ENCODE peak calls at places on chromosomes 7 and 10, in nine cellular contexts. U is spleen, O is Peyer's patch, X is uterus, R is endothelial cell of umbilical vein, P is A549, Q is adrenal gland, D is GM12878, L is transverse colon. A is an unnamed sample.

GRCh38 chr10:17655009-17655408 is 11.1 kb downstream of the STAM start:
- DNase-seq in D (no peak), P (no peak), Q (no peak), L (no peak), X (no peak), U (no peak), O (no peak), R (no peak), A (no peak)

GRCh38 chr10:36721851-36722250 is 403.5 kb upstream of the ANKRD30A start:
- DNase-seq in R (no peak), D (no peak), O (no peak), P (no peak), X (no peak), U (no peak), Q (peak; percentile 51), L (no peak), A (no peak)

GRCh38 chr7:32890010-32890552 is 1.5 kb downstream of the KBTBD2 start:
- DNase-seq in L (no peak), D (no peak), Q (no peak), P (no peak), U (no peak), X (no peak), R (peak; percentile 83), O (no peak), A (peak; percentile 52)

GRCh38 chr7:151131622-151132293 is 35.7 kb downstream of the GBX1 start:
- DNase-seq in Q (no peak), O (no peak), P (no peak), L (no peak), R (no peak), D (no peak), U (no peak), X (no peak), A (no peak)

GRCh38 chr7:38311329-38311937 is 38.0 kb upstream of the TARP start:
- DNase-seq in R (no peak), L (peak; percentile 38), X (no peak), D (no peak), Q (peak; percentile 24), P (peak; percentile 54), U (peak; percentile 90), O (no peak), A (peak; percentile 45)

GRCh38 chr7:45709168-45710034 is 135.2 kb downstream of the ADCY1 start:
- DNase-seq in L (peak; percentile 31), P (no peak), Q (peak; percentile 35), R (no peak), U (peak; percentile 77), D (no peak), X (no peak), O (peak; percentile 48), A (no peak)

GRCh38 chr10:116690356-116691078 is 51.8 kb downstream of the HSPA12A start:
- DNase-seq in P (no peak), Q (peak; percentile 63), D (no peak), L (no peak), X (peak; percentile 57), U (no peak), R (no peak), O (no peak), A (peak; percentile 63)

GRCh38 chr10:49488056-49488455 is 50.9 kb downstream of the ERCC6 start:
- DNase-seq in Q (peak; percentile 66), L (no peak), P (no peak), X (no peak), U (no peak), R (peak; percentile 39), O (no peak), D (no peak), A (no peak)

GRCh38 chr7:41942468-41943097 is 239.7 kb upstream of the INHBA start:
- DNase-seq in R (no peak), P (no peak), U (peak; percentile 79), X (peak; percentile 54), L (peak; percentile 72), Q (no peak), D (no peak), O (peak; percentile 76), A (peak; percentile 63)

GRCh38 chr7:41940760-41941343 is 238.0 kb upstream of the INHBA start:
- DNase-seq in D (peak; percentile 25), R (peak; percentile 72), P (peak; percentile 59), U (no peak), Q (peak; percentile 74), X (peak; percentile 77), L (peak; percentile 68), O (no peak), A (peak; percentile 77)

GRCh38 chr7:41938371-41938770 is 235.5 kb upstream of the INHBA start:
- DNase-seq in X (no peak), L (no peak), Q (no peak), U (no peak), D (no peak), P (no peak), O (no peak), R (no peak), A (no peak)

GRCh38 chr7:41943098-41943577 is 240.2 kb upstream of the INHBA start:
- DNase-seq in U (peak; percentile 94), P (peak; percentile 50), D (peak; percentile 39), X (peak; percentile 91), O (peak; percentile 90), R (peak; percentile 75), L (peak; percentile 87), Q (peak; percentile 84), A (peak; percentile 89)
- H3K4me3 ChIP-seq in U (peak overlapping the region; percentile 1), P (peak overlapping the region; percentile 37), D (no peak overlapping the region), X (peak overlapping the region; percentile 45), O (peak overlapping the region; percentile 62), R (no peak overlapping the region), L (peak overlapping the region; percentile 14), Q (no peak overlapping the region), A (no peak overlapping the region)

DNA sequence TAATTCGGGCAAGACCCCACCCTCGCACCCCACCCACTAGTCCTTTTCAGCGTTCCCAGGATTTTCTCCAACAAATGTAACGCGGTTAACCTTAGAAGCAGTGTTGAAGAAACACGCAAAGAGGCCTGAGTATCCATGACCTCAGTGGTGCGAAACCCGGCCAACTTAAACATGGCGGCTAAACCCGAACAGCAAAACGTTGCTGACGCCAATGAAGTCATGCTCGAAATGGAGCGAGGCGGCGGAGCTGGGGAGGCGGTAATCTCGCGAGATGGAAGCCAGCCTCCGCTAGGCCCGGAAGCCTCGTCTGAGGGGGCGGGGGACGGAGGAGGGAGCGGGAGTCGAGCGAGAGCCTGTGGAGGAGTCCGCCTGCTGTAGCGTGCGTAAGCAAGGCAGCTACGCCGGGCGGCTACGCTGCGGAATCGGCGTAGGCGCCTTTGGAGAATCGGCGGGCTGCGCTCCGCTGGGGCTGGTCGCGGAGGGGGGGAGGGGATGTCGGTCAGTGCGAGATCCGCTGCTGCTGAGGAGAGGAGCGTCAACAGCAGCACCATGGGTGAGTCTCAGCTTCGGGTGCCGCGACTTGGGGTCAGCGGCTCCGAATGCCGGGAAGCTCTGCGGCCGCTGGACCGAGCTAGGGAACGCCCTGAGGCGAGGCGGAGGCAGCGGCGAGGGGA is at the start of gene SEPTIN7:
- DNase-seq in X (peak; percentile 99), O (peak; percentile 98), L (peak; percentile 99), D (peak; percentile 97), R (peak; percentile 99), U (peak; percentile 100), P (peak; percentile 92), Q (peak; percentile 99), A (peak; percentile 99)
- TF ChIP-seq POLR2A in X (peak; percentile 84), O (peak; percentile 71), L (peak; percentile 87), D (peak; percentile 94), R (peak; percentile 78), U (peak; percentile 55), P (peak; percentile 57), Q (peak; percentile 65), A (peak; percentile 62)

GRCh38 chr7:95715274-95715673 is 57.1 kb upstream of the DYNC1I1 start:
- DNase-seq in R (no peak), L (no peak), Q (no peak), O (no peak), P (no peak), X (no peak), D (peak; percentile 41), U (no peak), A (no peak)

GRCh38 chr7:95723583-95724180 is 48.7 kb upstream of the DYNC1I1 start:
- DNase-seq in D (peak; percentile 11), P (peak; percentile 51), Q (peak; percentile 65), R (peak; percentile 76), U (no peak), X (no peak), O (no peak), L (no peak), A (peak; percentile 49)

GRCh38 chr7:95716357-95717122 is 55.8 kb upstream of the DYNC1I1 start:
- DNase-seq in Q (no peak), O (no peak), X (no peak), R (no peak), U (no peak), L (no peak), P (no peak), D (no peak), A (no peak)

DNA sequence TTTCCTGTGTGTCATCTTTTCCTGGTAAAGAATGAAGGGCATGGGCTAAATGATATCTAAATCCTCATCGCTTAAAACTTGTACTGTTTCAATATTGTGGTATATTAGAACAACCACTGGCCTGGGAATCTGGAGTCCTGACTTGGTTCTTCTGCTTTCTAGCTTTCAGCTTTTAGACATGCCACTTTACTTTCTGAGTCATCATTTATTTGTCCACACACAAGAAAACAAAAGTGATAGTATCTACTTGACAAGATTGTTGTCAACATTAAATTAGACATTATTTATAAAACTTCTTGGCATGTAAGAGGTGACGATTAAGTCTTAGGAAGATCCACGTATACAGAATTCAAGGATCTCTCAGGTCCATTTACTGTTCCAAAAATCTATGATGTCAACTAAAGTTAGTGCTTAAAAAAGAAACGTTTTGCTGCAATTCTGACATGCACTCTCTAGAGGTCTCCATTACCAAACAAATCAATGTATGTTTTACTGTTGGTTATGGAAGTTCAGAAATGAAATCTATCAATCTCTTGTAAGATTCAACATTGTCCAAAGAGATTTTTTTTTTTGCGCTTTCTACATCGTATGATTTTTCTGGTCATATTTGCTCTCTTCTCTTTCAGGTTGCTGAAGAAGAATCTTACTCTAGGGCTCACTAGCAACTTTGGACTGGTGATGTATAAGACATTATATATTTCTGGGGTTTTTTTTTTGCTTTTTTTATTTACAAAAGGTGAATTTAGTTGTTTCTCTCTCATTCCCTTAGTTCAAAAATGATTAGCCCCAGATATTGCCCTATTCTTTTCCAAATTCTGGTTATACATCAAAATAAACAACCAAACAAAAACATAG is 53.6 kb upstream of the DYNC1I1 start:
- DNase-seq in U (no peak), D (no peak), P (peak; percentile 21), O (no peak), X (no peak), Q (no peak), R (peak; percentile 50), L (no peak), A (no peak)
- TF ChIP-seq CTCF in U (no peak), D (no peak), P (peak; percentile 65), O (no peak), X (no peak), Q (peak; percentile 16), R (no peak), L (no peak), A (peak; percentile 26)

GRCh38 chr10:6134099-6134880 is 45.5 kb downstream of the RBM17 start:
- DNase-seq in U (peak; percentile 71), X (peak; percentile 4), O (peak; percentile 23), P (no peak), L (no peak), D (no peak), Q (no peak), R (no peak), A (no peak)

GRCh38 chr10:6138456-6138855 is 49.6 kb downstream of the RBM17 start:
- DNase-seq in R (no peak), O (no peak), P (no peak), U (peak; percentile 5), Q (no peak), X (peak; percentile 8), L (no peak), D (no peak), A (no peak)

GRCh38 chr10:6135589-6136168 is 46.8 kb downstream of the RBM17 start:
- DNase-seq in U (peak; percentile 10), X (no peak), Q (no peak), O (no peak), D (no peak), P (no peak), L (no peak), R (no peak), A (no peak)

GRCh38 chr10:6135039-6135438 is 46.2 kb downstream of the RBM17 start:
- DNase-seq in X (no peak), R (no peak), P (no peak), O (no peak), U (no peak), L (no peak), Q (no peak), D (peak; percentile 44), A (no peak)

GRCh38 chr10:6136215-6137201 is 47.7 kb downstream of the RBM17 start:
- DNase-seq in P (no peak), Q (no peak), U (peak; percentile 51), L (no peak), R (no peak), O (peak; percentile 25), D (peak; percentile 66), X (peak; percentile 12), A (no peak)
- H3K4me3 ChIP-seq in P (no peak overlapping the region), Q (no peak overlapping the region), U (no peak overlapping the region), L (no peak overlapping the region), R (no peak overlapping the region), O (no peak overlapping the region), D (peak overlapping the region; percentile 54), X (no peak overlapping the region), A (no peak overlapping the region)

A was measured in thyroid gland.